ENCODE peak calls at places on chromosome 13, in six cellular contexts. One of them, this sample, is unnamed.

GRCh38 chr13:100510208-100510997 is 78.2 kb downstream of the GGACT start:
- DNase-seq in T1000: no peak
- DNase-seq in GOT3: no peak
- DNase-seq in activated CD4-positive, CD25-positive, alpha-beta regulatory T cell: no peak
- DNase-seq in heart right ventricle: no peak
- DNase-seq in natural killer cell: no peak
- DNase-seq in this sample: no peak

GRCh38 chr13:43269037-43269476 is 245.7 kb downstream of the DNAJC15 start:
- DNase-seq in natural killer cell: no peak
- DNase-seq in GOT3: no peak
- DNase-seq in T1000: peak
- DNase-seq in heart right ventricle: no peak
- DNase-seq in activated CD4-positive, CD25-positive, alpha-beta regulatory T cell: no peak
- DNase-seq in this sample: no peak

GRCh38 chr13:35554972-35555623 is 78.6 kb upstream of the MAB21L1 start:
- DNase-seq in natural killer cell: no peak
- DNase-seq in GOT3: no peak
- DNase-seq in T1000: no peak
- DNase-seq in activated CD4-positive, CD25-positive, alpha-beta regulatory T cell: no peak
- DNase-seq in heart right ventricle: no peak
- DNase-seq in this sample: no peak

GRCh38 chr13:48504606-48505369 is 28.1 kb downstream of the RCBTB2 start:
- DNase-seq in GOT3: no peak
- DNase-seq in heart right ventricle: no peak
- DNase-seq in T1000: no peak
- DNase-seq in natural killer cell: peak
- DNase-seq in activated CD4-positive, CD25-positive, alpha-beta regulatory T cell: no peak
- DNase-seq in this sample: no peak

GRCh38 chr13:24038846-24039330 is 121.6 kb upstream of the SPATA13 start:
- DNase-seq in natural killer cell: no peak
- DNase-seq in GOT3: no peak
- DNase-seq in T1000: peak
- DNase-seq in heart right ventricle: no peak
- DNase-seq in activated CD4-positive, CD25-positive, alpha-beta regulatory T cell: no peak
- DNase-seq in this sample: no peak

GRCh38 chr13:77521595-77522367 is 13.7 kb upstream of the SCEL start:
- DNase-seq in heart right ventricle: no peak
- DNase-seq in GOT3: no peak
- DNase-seq in T1000: no peak
- DNase-seq in natural killer cell: no peak
- DNase-seq in activated CD4-positive, CD25-positive, alpha-beta regulatory T cell: no peak
- DNase-seq in this sample: no peak

GRCh38 chr13:43369319-43369718 is 345.9 kb downstream of the DNAJC15 start:
- DNase-seq in activated CD4-positive, CD25-positive, alpha-beta regulatory T cell: no peak
- DNase-seq in T1000: no peak
- DNase-seq in GOT3: no peak
- DNase-seq in heart right ventricle: no peak
- DNase-seq in natural killer cell: no peak
- DNase-seq in this sample: no peak

GRCh38 chr13:113252516-113252915 is 43.1 kb downstream of the CUL4A start:
- DNase-seq in T1000: no peak
- DNase-seq in GOT3: no peak
- DNase-seq in heart right ventricle: no peak
- DNase-seq in natural killer cell: no peak
- DNase-seq in activated CD4-positive, CD25-positive, alpha-beta regulatory T cell: no peak
- DNase-seq in this sample: peak

GRCh38 chr13:109743706-109744453 is 42.5 kb downstream of the IRS2 start:
- DNase-seq in heart right ventricle: no peak
- DNase-seq in T1000: peak
- DNase-seq in GOT3: no peak
- DNase-seq in natural killer cell: no peak
- DNase-seq in activated CD4-positive, CD25-positive, alpha-beta regulatory T cell: no peak
- DNase-seq in this sample: no peak

GRCh38 chr13:84776578-84776977 is 894.3 kb upstream of the SLITRK1 start:
- DNase-seq in GOT3: no peak
- DNase-seq in T1000: no peak
- DNase-seq in natural killer cell: no peak
- DNase-seq in activated CD4-positive, CD25-positive, alpha-beta regulatory T cell: no peak
- DNase-seq in heart right ventricle: no peak
- DNase-seq in this sample: no peak

GRCh38 chr13:60654405-60654804 is 257.4 kb downstream of the TDRD3 start:
- DNase-seq in GOT3: no peak
- DNase-seq in natural killer cell: no peak
- DNase-seq in heart right ventricle: peak
- DNase-seq in T1000: no peak
- DNase-seq in activated CD4-positive, CD25-positive, alpha-beta regulatory T cell: no peak
- DNase-seq in this sample: no peak

GRCh38 chr13:45316996-45317395 is 24.0 kb downstream of the TPT1 start:
- DNase-seq in T1000: no peak
- DNase-seq in activated CD4-positive, CD25-positive, alpha-beta regulatory T cell: no peak
- DNase-seq in GOT3: no peak
- DNase-seq in heart right ventricle: no peak
- DNase-seq in natural killer cell: no peak
- DNase-seq in this sample: no peak

GRCh38 chr13:26887594-26887993 is 127.0 kb upstream of the GPR12 start:
- DNase-seq in GOT3: no peak
- DNase-seq in natural killer cell: no peak
- DNase-seq in T1000: no peak
- DNase-seq in heart right ventricle: no peak
- DNase-seq in activated CD4-positive, CD25-positive, alpha-beta regulatory T cell: no peak
- DNase-seq in this sample: no peak

GRCh38 chr13:112941349-112941748 is 27.7 kb upstream of the MCF2L start:
- DNase-seq in activated CD4-positive, CD25-positive, alpha-beta regulatory T cell: no peak
- DNase-seq in natural killer cell: no peak
- DNase-seq in heart right ventricle: no peak
- DNase-seq in GOT3: no peak
- DNase-seq in T1000: no peak
- DNase-seq in this sample: no peak

GRCh38 chr13:43953370-43953769 is 73.7 kb downstream of the LACC1 start:
- DNase-seq in heart right ventricle: no peak
- DNase-seq in activated CD4-positive, CD25-positive, alpha-beta regulatory T cell: no peak
- DNase-seq in GOT3: no peak
- DNase-seq in natural killer cell: no peak
- DNase-seq in T1000: no peak
- DNase-seq in this sample: no peak

GRCh38 chr13:99746857-99747710 is 224.5 kb downstream of the ZIC5 start:
- DNase-seq in heart right ventricle: no peak
- DNase-seq in activated CD4-positive, CD25-positive, alpha-beta regulatory T cell: no peak
- DNase-seq in natural killer cell: no peak
- DNase-seq in GOT3: no peak
- DNase-seq in T1000: no peak
- DNase-seq in this sample: no peak

GRCh38 chr13:71242191-71242590 is 624.8 kb downstream of the DACH1 start:
- DNase-seq in natural killer cell: no peak
- DNase-seq in heart right ventricle: no peak
- DNase-seq in T1000: no peak
- DNase-seq in activated CD4-positive, CD25-positive, alpha-beta regulatory T cell: no peak
- DNase-seq in GOT3: no peak
- DNase-seq in this sample: no peak

GRCh38 chr13:46893820-46894533 is 2.9 kb downstream of the HTR2A start:
- DNase-seq in GOT3: peak
- DNase-seq in T1000: peak
- DNase-seq in activated CD4-positive, CD25-positive, alpha-beta regulatory T cell: peak
- DNase-seq in heart right ventricle: peak
- DNase-seq in natural killer cell: peak
- DNase-seq in this sample: peak

GRCh38 chr13:60397693-60398437 is 845 bp downstream of the TDRD3 start:
- DNase-seq in activated CD4-positive, CD25-positive, alpha-beta regulatory T cell: no peak
- DNase-seq in heart right ventricle: peak
- DNase-seq in GOT3: no peak
- DNase-seq in natural killer cell: no peak
- DNase-seq in T1000: no peak
- DNase-seq in this sample: peak

This sample was measured in suprapubic skin.